ENCODE peak calls at places on chromosomes 7 and 10, in five cellular contexts. T is lower leg skin, G is fibroblast of the aortic adventitia, I is GM12878, C is pancreas. A is an unnamed sample.

GRCh38 chr7:111090834-111091233 is at the start of gene LRRN3:
- DNase-seq in T (no peak), G (peak), I (no peak), C (no peak), A (no peak)

GRCh38 chr7:41981046-41982040 is 255.7 kb downstream of the GLI3 start:
- DNase-seq in T (no peak), G (no peak), I (no peak), C (no peak), A (no peak)

GRCh38 chr10:12631787-12632562 is 282.6 kb downstream of the CAMK1D start:
- DNase-seq in T (no peak), G (no peak), I (no peak), C (no peak), A (no peak)

GRCh38 chr7:151872531-151873401 is 4.1 kb downstream of the PRKAG2 start:
- DNase-seq in T (no peak), G (no peak), I (no peak), C (no peak), A (no peak)

GRCh38 chr7:13990319-13990983 is 985 bp upstream of the ETV1 start:
- DNase-seq in T (peak), G (peak), I (no peak), C (peak), A (peak)

GRCh38 chr10:85925201-85925750 is 441.3 kb downstream of the GRID1 start:
- DNase-seq in T (no peak), G (no peak), I (no peak), C (no peak), A (no peak)

GRCh38 chr7:152338553-152338952 is 97.2 kb downstream of the KMT2C start:
- DNase-seq in T (no peak), G (peak), I (no peak), C (no peak), A (no peak)

GRCh38 chr7:48094861-48095293 is 5.8 kb downstream of the UPP1 start:
- DNase-seq in T (peak), G (peak), I (no peak), C (no peak), A (no peak)

GRCh38 chr10:89481662-89482061 is 53.7 kb downstream of the SLC16A12 start:
- DNase-seq in T (no peak), G (peak), I (no peak), C (no peak), A (no peak)

DNA sequence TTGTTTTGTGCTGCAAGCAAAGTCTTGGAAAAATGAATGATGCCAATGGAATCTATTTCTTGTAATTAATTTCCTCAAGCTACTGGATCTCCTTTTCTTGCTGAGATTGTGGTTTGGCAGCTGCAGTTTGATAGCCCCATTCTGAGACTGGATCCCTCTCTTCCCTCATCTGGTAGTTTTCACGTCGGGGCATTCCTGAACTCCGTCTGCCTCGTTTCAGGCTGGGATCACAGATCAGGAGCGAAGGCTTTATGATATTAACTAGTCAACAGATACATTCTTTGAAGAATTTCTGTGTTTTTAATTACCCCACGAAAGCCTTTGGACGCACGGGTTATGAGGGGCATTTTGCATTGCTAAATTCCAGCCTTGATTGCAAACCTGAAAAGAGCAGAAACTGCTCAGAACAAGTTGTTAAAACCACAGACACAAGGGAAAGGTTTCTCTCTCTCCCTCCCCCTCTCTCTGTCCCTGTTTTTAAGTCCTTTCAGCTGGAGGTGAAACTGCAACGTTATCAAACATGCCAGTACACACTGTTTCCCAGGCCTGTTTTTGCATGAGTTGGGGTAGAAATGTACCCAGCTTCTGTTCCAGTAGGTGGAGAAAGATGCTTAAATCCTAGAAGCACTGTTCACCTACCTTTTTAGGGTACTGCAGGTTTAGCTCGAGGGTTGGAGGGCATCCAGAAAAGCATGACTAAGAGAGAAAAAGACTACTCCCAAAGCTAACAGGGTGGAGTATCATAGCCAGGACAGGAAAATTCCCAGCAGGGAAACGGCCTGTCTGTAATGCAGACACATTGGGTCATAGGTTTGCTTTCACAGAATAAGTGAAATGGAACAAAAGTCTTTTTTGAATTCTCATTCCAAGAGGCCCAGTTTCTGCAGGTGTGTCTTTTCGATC is 124.3 kb downstream of the CUX1 start:
- DNase-seq in T (no peak), G (peak), I (no peak), C (no peak), A (no peak)
- H3K4me3 ChIP-seq in T (no peak), G (no peak), I (no peak), C (no peak), A (no peak)

DNA sequence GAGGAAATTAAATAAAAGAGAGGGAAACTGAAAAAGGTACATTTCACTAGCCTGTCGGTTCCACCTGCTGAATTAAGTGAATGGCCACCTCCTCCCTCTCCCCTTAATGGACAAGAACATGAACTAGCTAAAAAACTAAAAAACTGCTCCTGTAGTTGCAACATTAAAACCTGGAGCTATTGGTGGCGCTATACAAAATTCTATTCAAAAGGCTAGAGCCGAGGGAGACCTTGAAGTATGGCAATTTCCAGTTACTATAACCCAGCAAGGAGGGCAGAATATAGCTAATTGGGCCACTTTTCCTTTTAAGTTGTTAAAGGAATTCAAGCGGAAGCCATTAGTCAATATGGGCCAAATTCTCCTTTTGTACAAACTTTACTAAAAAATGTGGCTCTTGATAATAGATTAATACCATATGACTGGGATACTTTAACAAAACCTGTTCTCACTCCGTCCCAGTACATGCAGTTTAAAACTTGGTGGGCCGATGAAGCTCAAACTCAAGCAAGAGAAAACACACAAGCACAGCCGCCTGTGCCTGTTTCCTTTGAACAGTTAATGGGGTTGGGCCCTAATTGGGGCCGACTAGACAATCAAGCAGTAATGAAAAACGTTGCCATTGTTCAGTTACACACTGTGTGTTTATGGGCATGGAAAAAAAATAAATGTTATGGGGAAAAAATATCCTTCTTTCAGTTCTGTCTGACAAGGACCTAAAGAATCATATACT is 6.5 kb upstream of the CHST3 start:
- DNase-seq in T (peak), G (peak), I (no peak), C (no peak), A (no peak)
- TF ChIP-seq CTCF in T (no peak), G (no peak), I (no peak), C (no peak), A (no peak)

DNA sequence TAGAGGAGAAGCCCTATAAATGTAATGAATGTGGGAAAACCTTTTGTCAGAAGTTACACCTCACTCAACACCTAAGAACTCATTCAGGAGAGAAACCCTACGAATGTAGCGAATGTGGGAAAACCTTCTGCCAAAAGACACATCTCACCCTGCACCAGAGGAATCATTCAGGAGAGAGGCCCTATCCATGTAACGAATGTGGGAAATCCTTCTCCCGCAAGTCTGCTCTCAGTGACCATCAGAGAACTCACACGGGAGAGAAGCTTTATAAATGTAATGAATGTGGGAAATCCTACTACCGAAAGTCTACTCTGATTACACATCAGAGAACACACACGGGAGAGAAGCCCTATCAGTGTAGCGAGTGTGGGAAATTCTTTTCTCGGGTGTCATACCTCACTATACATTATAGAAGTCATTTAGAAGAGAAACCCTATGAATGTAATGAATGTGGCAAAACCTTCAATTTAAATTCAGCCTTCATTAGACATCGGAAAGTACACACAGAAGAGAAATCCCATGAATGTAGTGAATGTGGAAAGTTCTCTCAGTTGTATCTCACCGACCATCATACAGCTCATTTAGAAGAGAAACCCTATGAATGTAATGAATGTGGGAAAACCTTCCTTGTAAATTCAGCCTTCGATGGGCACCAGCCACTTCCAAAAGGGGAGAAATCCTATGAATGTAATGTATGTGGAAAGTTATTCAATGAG is 18.9 kb downstream of the RBAK start:
- DNase-seq in T (no peak), G (peak), I (no peak), C (no peak), A (no peak)
- H3K4me3 ChIP-seq in T (no peak), G (no peak), I (no peak), C (no peak), A (no peak)

GRCh38 chr7:23696916-23697441 is 13.0 kb upstream of the STK31 start:
- DNase-seq in T (no peak), G (peak), I (no peak), C (peak), A (peak)
- TF ChIP-seq CTCF in T (no peak), G (peak), I (peak), C (peak), A (peak)

GRCh38 chr7:128694742-128695141 is 22.6 kb downstream of the GARIN1A start:
- DNase-seq in T (no peak), G (no peak), I (no peak), C (no peak), A (no peak)
- H3K4me3 ChIP-seq in T (no peak), G (no peak), I (no peak), C (no peak), A (no peak)

GRCh38 chr7:5231116-5231515 is 41.1 kb downstream of the WIPI2 start:
- DNase-seq in T (no peak), G (no peak), I (peak), C (no peak), A (no peak)

GRCh38 chr7:5232485-5232837 is 42.4 kb downstream of the WIPI2 start:
- DNase-seq in T (no peak), G (no peak), I (no peak), C (no peak), A (peak)

GRCh38 chr7:5232874-5233273 is 42.8 kb downstream of the WIPI2 start:
- DNase-seq in T (no peak), G (no peak), I (no peak), C (no peak), A (peak)

GRCh38 chr7:5230272-5231067 is 40.4 kb downstream of the WIPI2 start:
- DNase-seq in T (no peak), G (no peak), I (no peak), C (no peak), A (peak)

DNA sequence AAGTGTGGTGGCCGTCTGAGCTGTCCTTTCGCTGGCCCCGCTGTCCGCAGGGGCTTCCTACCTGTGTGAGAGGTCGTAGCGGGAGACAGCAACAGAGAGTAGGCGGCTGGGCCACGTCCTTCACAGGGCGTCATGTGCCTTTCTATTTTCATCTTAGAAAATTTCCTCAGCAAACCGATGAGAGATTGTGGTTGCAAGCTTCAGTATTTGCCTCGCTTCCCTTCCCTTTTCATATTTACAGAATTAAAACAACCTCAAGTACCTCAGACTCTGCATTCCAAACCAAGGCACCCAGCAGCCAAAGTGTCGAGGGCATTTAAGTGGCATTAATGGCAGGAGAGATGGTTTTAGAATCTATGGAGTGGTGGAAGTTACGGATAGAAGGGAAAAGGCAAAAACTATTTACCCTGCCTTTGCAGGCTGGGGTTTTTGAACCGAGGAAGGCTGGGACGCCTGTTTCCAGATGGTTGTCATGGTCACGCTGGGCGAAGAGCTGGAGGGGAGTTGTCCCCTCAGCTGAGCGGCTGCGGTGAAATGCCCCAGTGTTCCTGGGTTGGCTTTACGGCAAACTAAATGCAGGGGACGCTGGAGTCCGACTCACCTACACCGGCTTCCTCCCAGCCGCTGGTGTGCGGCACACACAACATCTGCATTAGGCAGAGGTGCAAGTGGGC is 41.9 kb downstream of the WIPI2 start:
- DNase-seq in T (no peak), G (no peak), I (peak), C (no peak), A (peak)
- TF ChIP-seq CTCF in T (no peak), G (no peak), I (no peak), C (no peak), A (no peak)

GRCh38 chr7:117871401-117871777 is 1.9 kb downstream of the CTTNBP2 start:
- DNase-seq in T (no peak), G (no peak), I (no peak), C (no peak), A (no peak)
- H3K4me3 ChIP-seq in T (no peak), G (no peak), I (no peak), C (no peak), A (no peak)